ENCODE peak calls at places on chromosomes 13 and 19, in four cellular contexts. B, M, Z and J are unnamed samples. For H3K9me3, the result is how much of the 10 kb centered on the place peaks cover.

GRCh38 chr19:7751157-7751783 is 3.9 kb upstream of the CD209 start:
- DNase-seq in B (no peak), M (no peak), Z (no peak), J (no peak)

GRCh38 chr13:99526549-99526948 is 25.3 kb downstream of the TM9SF2 start:
- DNase-seq in B (no peak), M (no peak), Z (no peak), J (no peak)

GRCh38 chr19:49421039-49421877 is 2.0 kb downstream of the PTH2 start:
- DNase-seq in B (peak), M (peak), Z (peak), J (no peak)

GRCh38 chr19:32421589-32422361 is 16.2 kb downstream of the DPY19L3 start:
- DNase-seq in B (no peak), M (peak), Z (no peak), J (no peak)

GRCh38 chr13:25371608-25372274 is at the start of gene ATP8A2:
- DNase-seq in B (peak), M (no peak), Z (peak), J (no peak)

GRCh38 chr13:110361365-110361911 is 54.4 kb downstream of the COL4A2 start:
- DNase-seq in B (peak), M (no peak), Z (no peak), J (peak)

GRCh38 chr19:39997595-39998216 is 846 bp downstream of the ZNF546 start:
- DNase-seq in B (no peak), M (no peak), Z (no peak), J (no peak)

GRCh38 chr13:57698851-57699250 is 67.3 kb downstream of the PCDH17 start:
- DNase-seq in B (no peak), M (no peak), Z (no peak), J (no peak)

GRCh38 chr19:55474269-55475265 is 1.9 kb upstream of the ZNF628 start:
- DNase-seq in B (no peak), M (no peak), Z (no peak), J (no peak)

GRCh38 chr19:57106646-57107235 is 13.0 kb upstream of the USP29 start:
- DNase-seq in B (no peak), M (no peak), Z (no peak), J (no peak)
- H3K9me3 ChIP-seq in B (under half), M (under half), Z (under half), J (under half)

GRCh38 chr19:29577662-29577963 is 28.5 kb upstream of the POP4 start:
- DNase-seq in B (no peak), M (no peak), Z (no peak), J (no peak)
- H3K9me3 ChIP-seq in B (under half), M (under half), Z (under half), J (under half)

DNA sequence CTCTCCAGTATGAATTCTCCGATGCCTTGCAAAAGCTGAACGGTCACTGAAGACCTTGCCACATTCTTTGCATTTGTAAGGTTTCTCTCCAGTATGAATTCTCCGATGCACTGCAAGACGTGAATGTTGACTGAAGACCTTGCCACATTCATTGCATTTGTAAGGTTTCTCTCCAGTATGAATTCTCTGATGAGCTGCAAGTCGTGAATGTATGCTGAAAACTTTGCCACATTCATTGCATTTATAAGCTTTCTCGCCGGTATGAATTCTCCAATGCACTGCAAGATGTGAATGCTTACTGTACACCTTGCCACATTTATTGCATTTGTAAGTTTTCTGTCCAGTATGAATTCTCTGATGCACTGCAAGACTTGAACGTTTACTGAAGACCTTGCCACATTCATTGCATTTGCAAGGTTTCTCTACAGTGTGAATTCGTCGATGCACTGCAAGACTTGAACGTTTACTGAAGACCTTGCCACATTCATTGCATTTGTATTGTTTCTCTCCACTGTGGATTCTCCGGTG is 20.0 kb upstream of the ZNF841 start:
- DNase-seq in B (no peak), M (no peak), Z (no peak), J (no peak)
- H3K9me3 ChIP-seq in B (under half), M (under half), Z (under half), J (half or more)

DNA sequence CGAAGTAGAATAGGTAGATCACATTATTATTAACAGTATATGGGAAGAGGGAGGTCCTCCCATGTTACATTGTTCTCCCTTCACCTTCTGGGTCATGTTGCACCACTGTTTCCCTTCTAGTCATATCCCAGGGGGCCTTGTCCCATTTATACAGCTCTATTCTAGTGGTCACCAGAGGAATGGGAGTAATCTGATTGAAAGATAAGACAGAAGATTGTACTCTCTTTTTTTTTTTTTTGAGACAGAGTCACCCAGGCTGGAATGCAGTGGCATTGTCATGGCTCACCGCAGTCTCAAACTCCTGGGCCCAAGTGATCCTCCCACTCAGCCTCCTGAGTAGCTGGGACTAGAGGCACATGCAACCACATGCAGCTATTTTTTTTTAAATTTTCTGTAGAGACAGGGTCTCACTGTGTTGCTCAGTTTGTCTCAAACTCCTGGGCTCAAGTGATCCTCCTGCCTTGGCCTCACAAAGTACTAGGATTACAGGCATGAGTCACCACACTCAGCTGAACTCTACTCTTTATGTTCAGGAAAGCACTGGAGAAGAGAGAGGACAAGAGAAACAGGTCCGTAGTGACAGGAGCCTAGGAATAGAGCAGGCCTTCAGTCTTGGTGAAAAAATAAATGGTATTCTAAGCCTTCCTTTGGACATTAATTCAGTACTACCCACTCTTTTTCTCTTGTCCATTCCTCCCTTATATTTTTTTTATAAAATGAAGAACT is 4.3 kb upstream of the ZNF529 start:
- DNase-seq in B (no peak), M (no peak), Z (no peak), J (no peak)
- H3K9me3 ChIP-seq in B (under half), M (under half), Z (under half), J (under half)

GRCh38 chr13:54356209-54356608 is 1327.6 kb downstream of the OLFM4 start:
- DNase-seq in B (no peak), M (no peak), Z (no peak), J (no peak)
- H3K9me3 ChIP-seq in B (under half), M (under half), Z (under half), J (under half)